ENCODE peak calls at places on chromosomes 12 and 14, in six cellular contexts. One of them, this sample, is unnamed.

GRCh38 chr14:22380511-22381455 is 208.2 kb downstream of the DAD1 start:
- DNase-seq in neural crest cell: no peak
- DNase-seq in activated CD8-positive, alpha-beta T cell treated with anti-CD3 and anti-CD28 coated beads for 36 hours: no peak
- DNase-seq in CD8-positive, alpha-beta T cell: no peak
- DNase-seq in A549: no peak
- DNase-seq in Calu3: no peak
- DNase-seq in this sample: no peak

GRCh38 chr12:45543887-45544286 is 185.6 kb upstream of the ARID2 start:
- DNase-seq in activated CD8-positive, alpha-beta T cell treated with anti-CD3 and anti-CD28 coated beads for 36 hours: peak
- DNase-seq in neural crest cell: peak
- DNase-seq in A549: peak
- DNase-seq in CD8-positive, alpha-beta T cell: peak
- DNase-seq in Calu3: peak
- DNase-seq in this sample: peak

GRCh38 chr14:96117101-96117897 is 78.1 kb downstream of the C14orf132 start:
- DNase-seq in CD8-positive, alpha-beta T cell: no peak
- DNase-seq in neural crest cell: no peak
- DNase-seq in A549: no peak
- DNase-seq in Calu3: no peak
- DNase-seq in activated CD8-positive, alpha-beta T cell treated with anti-CD3 and anti-CD28 coated beads for 36 hours: no peak
- DNase-seq in this sample: no peak

GRCh38 chr12:96434107-96434506 is 33.9 kb upstream of the CDK17 start:
- DNase-seq in Calu3: no peak
- DNase-seq in CD8-positive, alpha-beta T cell: peak
- DNase-seq in A549: no peak
- DNase-seq in activated CD8-positive, alpha-beta T cell treated with anti-CD3 and anti-CD28 coated beads for 36 hours: peak
- DNase-seq in neural crest cell: no peak
- DNase-seq in this sample: no peak

GRCh38 chr12:11695321-11695720 is 45.8 kb downstream of the ETV6 start:
- DNase-seq in CD8-positive, alpha-beta T cell: no peak
- DNase-seq in A549: no peak
- DNase-seq in Calu3: no peak
- DNase-seq in activated CD8-positive, alpha-beta T cell treated with anti-CD3 and anti-CD28 coated beads for 36 hours: no peak
- DNase-seq in neural crest cell: no peak
- DNase-seq in this sample: no peak

GRCh38 chr14:39265741-39266588 is 32.2 kb downstream of the MIA2 start:
- DNase-seq in Calu3: no peak
- DNase-seq in A549: no peak
- DNase-seq in neural crest cell: no peak
- DNase-seq in CD8-positive, alpha-beta T cell: no peak
- DNase-seq in activated CD8-positive, alpha-beta T cell treated with anti-CD3 and anti-CD28 coated beads for 36 hours: no peak
- DNase-seq in this sample: no peak

GRCh38 chr12:12333407-12333831 is 16.6 kb downstream of the MANSC1 start:
- DNase-seq in activated CD8-positive, alpha-beta T cell treated with anti-CD3 and anti-CD28 coated beads for 36 hours: no peak
- DNase-seq in Calu3: peak
- DNase-seq in A549: no peak
- DNase-seq in CD8-positive, alpha-beta T cell: no peak
- DNase-seq in neural crest cell: no peak
- DNase-seq in this sample: no peak

GRCh38 chr14:91614187-91614586 is 104.1 kb upstream of the PPP4R3A start:
- DNase-seq in CD8-positive, alpha-beta T cell: no peak
- DNase-seq in A549: no peak
- DNase-seq in activated CD8-positive, alpha-beta T cell treated with anti-CD3 and anti-CD28 coated beads for 36 hours: no peak
- DNase-seq in neural crest cell: no peak
- DNase-seq in Calu3: no peak
- DNase-seq in this sample: no peak

GRCh38 chr14:93317836-93318807 is 14.7 kb downstream of the BTBD7 start:
- DNase-seq in activated CD8-positive, alpha-beta T cell treated with anti-CD3 and anti-CD28 coated beads for 36 hours: no peak
- DNase-seq in CD8-positive, alpha-beta T cell: no peak
- DNase-seq in Calu3: peak
- DNase-seq in A549: peak
- DNase-seq in neural crest cell: no peak
- DNase-seq in this sample: no peak

GRCh38 chr12:110343921-110344555 is 59.5 kb downstream of the ANAPC7 start:
- DNase-seq in activated CD8-positive, alpha-beta T cell treated with anti-CD3 and anti-CD28 coated beads for 36 hours: no peak
- DNase-seq in A549: no peak
- DNase-seq in Calu3: no peak
- DNase-seq in neural crest cell: no peak
- DNase-seq in CD8-positive, alpha-beta T cell: no peak
- DNase-seq in this sample: no peak

GRCh38 chr14:61552196-61552595 is 143.1 kb upstream of the HIF1A start:
- DNase-seq in activated CD8-positive, alpha-beta T cell treated with anti-CD3 and anti-CD28 coated beads for 36 hours: no peak
- DNase-seq in neural crest cell: no peak
- DNase-seq in Calu3: no peak
- DNase-seq in CD8-positive, alpha-beta T cell: no peak
- DNase-seq in A549: no peak
- DNase-seq in this sample: no peak

GRCh38 chr14:30655124-30655523 is 33.0 kb downstream of the SCFD1 start:
- DNase-seq in activated CD8-positive, alpha-beta T cell treated with anti-CD3 and anti-CD28 coated beads for 36 hours: no peak
- DNase-seq in CD8-positive, alpha-beta T cell: no peak
- DNase-seq in A549: no peak
- DNase-seq in Calu3: no peak
- DNase-seq in neural crest cell: no peak
- DNase-seq in this sample: no peak

GRCh38 chr12:2113501-2113912 is 60.7 kb downstream of the CACNA1C start:
- DNase-seq in A549: no peak
- DNase-seq in neural crest cell: no peak
- DNase-seq in CD8-positive, alpha-beta T cell: no peak
- DNase-seq in Calu3: no peak
- DNase-seq in activated CD8-positive, alpha-beta T cell treated with anti-CD3 and anti-CD28 coated beads for 36 hours: no peak
- DNase-seq in this sample: no peak

DNA sequence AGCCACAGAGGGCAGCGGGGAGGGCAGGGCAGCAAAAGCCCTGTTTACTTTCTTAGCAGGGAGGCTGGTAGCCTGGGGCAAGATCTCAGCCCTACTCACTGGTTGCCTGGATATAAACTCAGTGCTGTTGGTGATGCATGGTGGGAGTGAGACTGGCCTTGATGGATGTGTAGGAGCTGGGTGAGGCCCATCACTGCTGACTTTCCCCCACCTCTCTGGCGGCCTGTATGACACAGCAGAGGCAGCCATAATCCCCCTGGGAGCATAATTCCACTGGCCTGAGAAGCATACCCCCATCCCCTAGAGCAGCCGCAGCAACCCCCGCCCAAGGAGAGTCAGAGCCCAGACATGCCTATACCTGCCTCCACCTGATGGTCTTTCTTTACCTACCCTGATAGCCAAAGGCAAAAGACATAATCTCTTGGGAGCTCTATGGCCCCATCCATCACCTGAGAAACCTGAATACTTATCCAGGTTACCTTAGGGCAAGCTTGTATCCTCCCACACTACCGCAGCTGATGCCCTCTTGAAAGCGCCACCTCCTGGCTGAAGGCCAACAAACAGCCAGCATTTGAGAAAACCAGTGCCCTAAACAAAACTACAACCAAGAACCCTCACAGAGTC is 59.3 kb downstream of the DNAI7 start:
- DNase-seq in CD8-positive, alpha-beta T cell: no peak
- DNase-seq in Calu3: no peak
- DNase-seq in neural crest cell: no peak
- DNase-seq in A549: no peak
- DNase-seq in activated CD8-positive, alpha-beta T cell treated with anti-CD3 and anti-CD28 coated beads for 36 hours: peak
- DNase-seq in this sample: no peak
- TF ChIP-seq CTCF in CD8-positive, alpha-beta T cell: no peak
- TF ChIP-seq CTCF in Calu3: no peak
- TF ChIP-seq CTCF in neural crest cell: peak
- TF ChIP-seq CTCF in A549: no peak
- TF ChIP-seq CTCF in activated CD8-positive, alpha-beta T cell treated with anti-CD3 and anti-CD28 coated beads for 36 hours: no peak
- TF ChIP-seq CTCF in this sample: no peak

GRCh38 chr12:32893458-32893857 is 3.1 kb downstream of the PKP2 start:
- DNase-seq in CD8-positive, alpha-beta T cell: no peak
- DNase-seq in A549: no peak
- DNase-seq in activated CD8-positive, alpha-beta T cell treated with anti-CD3 and anti-CD28 coated beads for 36 hours: no peak
- DNase-seq in neural crest cell: no peak
- DNase-seq in Calu3: no peak
- DNase-seq in this sample: no peak

GRCh38 chr12:32895688-32896437 is 714 bp downstream of the PKP2 start:
- DNase-seq in neural crest cell: no peak
- DNase-seq in activated CD8-positive, alpha-beta T cell treated with anti-CD3 and anti-CD28 coated beads for 36 hours: peak
- DNase-seq in CD8-positive, alpha-beta T cell: no peak
- DNase-seq in Calu3: peak
- DNase-seq in A549: peak
- DNase-seq in this sample: peak

GRCh38 chr12:32896438-32897275 is at the start of gene PKP2:
- DNase-seq in Calu3: peak
- DNase-seq in CD8-positive, alpha-beta T cell: peak
- DNase-seq in A549: peak
- DNase-seq in activated CD8-positive, alpha-beta T cell treated with anti-CD3 and anti-CD28 coated beads for 36 hours: peak
- DNase-seq in neural crest cell: peak
- DNase-seq in this sample: peak

GRCh38 chr12:32893008-32893407 is 3.6 kb downstream of the PKP2 start:
- DNase-seq in neural crest cell: no peak
- DNase-seq in CD8-positive, alpha-beta T cell: no peak
- DNase-seq in Calu3: no peak
- DNase-seq in activated CD8-positive, alpha-beta T cell treated with anti-CD3 and anti-CD28 coated beads for 36 hours: no peak
- DNase-seq in A549: no peak
- DNase-seq in this sample: no peak

DNA sequence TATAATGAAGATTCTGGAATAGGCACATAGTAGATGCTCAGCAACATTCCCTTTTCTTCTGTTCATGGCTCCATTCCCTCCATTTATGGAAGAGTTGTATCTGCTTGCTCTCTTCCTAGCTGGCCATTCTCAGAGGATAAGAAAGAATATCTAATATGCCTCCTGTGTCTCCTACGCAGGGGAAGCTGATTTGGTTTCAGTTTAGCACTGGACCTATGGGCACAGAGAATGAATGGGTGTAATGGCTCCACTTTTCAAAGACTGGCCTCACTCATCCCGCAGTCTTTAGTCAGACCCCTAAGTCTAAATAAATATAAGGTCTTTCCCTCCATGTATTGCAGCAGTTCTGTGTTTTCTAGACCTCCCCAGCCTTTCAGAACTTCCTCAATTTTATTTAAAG is 2.0 kb downstream of the PKP2 start:
- DNase-seq in neural crest cell: no peak
- DNase-seq in CD8-positive, alpha-beta T cell: no peak
- DNase-seq in A549: no peak
- DNase-seq in Calu3: no peak
- DNase-seq in activated CD8-positive, alpha-beta T cell treated with anti-CD3 and anti-CD28 coated beads for 36 hours: no peak
- DNase-seq in this sample: no peak
- TF ChIP-seq CTCF in neural crest cell: no peak
- TF ChIP-seq CTCF in CD8-positive, alpha-beta T cell: no peak
- TF ChIP-seq CTCF in A549: no peak
- TF ChIP-seq CTCF in Calu3: no peak
- TF ChIP-seq CTCF in activated CD8-positive, alpha-beta T cell treated with anti-CD3 and anti-CD28 coated beads for 36 hours: no peak
- TF ChIP-seq CTCF in this sample: no peak

GRCh38 chr12:121299662-121300061 is 3.2 kb upstream of the CAMKK2 start:
- DNase-seq in neural crest cell: no peak
- DNase-seq in activated CD8-positive, alpha-beta T cell treated with anti-CD3 and anti-CD28 coated beads for 36 hours: no peak
- DNase-seq in A549: no peak
- DNase-seq in Calu3: no peak
- DNase-seq in CD8-positive, alpha-beta T cell: no peak
- DNase-seq in this sample: no peak

GRCh38 chr12:121294151-121294889 is 2.2 kb downstream of the CAMKK2 start:
- DNase-seq in A549: no peak
- DNase-seq in CD8-positive, alpha-beta T cell: no peak
- DNase-seq in activated CD8-positive, alpha-beta T cell treated with anti-CD3 and anti-CD28 coated beads for 36 hours: no peak
- DNase-seq in Calu3: no peak
- DNase-seq in neural crest cell: no peak
- DNase-seq in this sample: no peak

GRCh38 chr12:121295123-121295745 is 1.3 kb downstream of the CAMKK2 start:
- DNase-seq in CD8-positive, alpha-beta T cell: no peak
- DNase-seq in A549: peak
- DNase-seq in activated CD8-positive, alpha-beta T cell treated with anti-CD3 and anti-CD28 coated beads for 36 hours: peak
- DNase-seq in Calu3: peak
- DNase-seq in neural crest cell: peak
- DNase-seq in this sample: no peak

GRCh38 chr12:121295746-121296617 is 527 bp downstream of the CAMKK2 start:
- DNase-seq in A549: peak
- DNase-seq in Calu3: peak
- DNase-seq in CD8-positive, alpha-beta T cell: no peak
- DNase-seq in neural crest cell: peak
- DNase-seq in activated CD8-positive, alpha-beta T cell treated with anti-CD3 and anti-CD28 coated beads for 36 hours: no peak
- DNase-seq in this sample: peak

DNA sequence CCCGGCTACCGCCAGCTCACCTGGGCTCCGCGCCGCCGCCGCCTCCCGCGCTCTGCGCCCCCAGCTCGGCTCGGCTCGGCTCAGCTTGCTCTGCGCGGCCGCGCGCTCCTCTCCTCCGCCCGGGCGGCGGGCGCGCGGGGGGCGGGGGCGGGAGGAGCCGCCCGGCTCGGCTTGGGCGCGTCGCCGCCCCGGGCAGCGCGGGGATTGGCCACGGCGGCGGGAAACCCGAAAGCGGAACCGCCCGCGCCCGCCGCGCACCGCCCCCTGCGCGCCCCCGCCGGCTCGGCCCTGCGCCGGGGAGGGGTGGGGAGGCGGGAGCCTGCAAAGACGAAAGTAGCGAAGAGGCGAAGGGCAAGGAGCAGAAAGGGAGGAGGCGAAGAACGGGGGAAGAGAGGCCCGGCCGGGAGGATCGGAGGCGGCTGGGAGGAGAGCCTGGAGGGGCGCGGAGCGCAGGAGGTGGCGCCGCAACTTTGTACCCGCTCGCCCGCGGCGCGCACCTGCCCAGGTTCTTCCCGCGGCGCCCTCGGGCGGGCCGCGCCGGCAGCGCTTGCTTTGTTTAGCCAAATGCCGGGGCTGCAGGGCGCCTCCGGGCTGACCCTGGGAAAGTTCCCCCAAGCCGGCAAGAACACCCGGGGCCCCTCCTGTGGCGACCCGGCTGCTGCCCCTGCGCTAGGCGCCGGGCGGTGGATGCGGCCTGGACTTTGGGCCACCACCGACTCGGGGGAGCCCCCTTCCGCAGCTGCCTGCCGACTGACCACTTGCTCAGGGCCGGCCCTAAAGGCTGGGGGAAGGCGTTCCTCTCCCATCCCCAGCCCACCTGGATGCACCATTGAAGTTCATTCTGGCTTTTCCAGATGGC is at the start of gene CAMKK2:
- DNase-seq in A549: peak
- DNase-seq in Calu3: peak
- DNase-seq in activated CD8-positive, alpha-beta T cell treated with anti-CD3 and anti-CD28 coated beads for 36 hours: peak
- DNase-seq in CD8-positive, alpha-beta T cell: peak
- DNase-seq in neural crest cell: peak
- DNase-seq in this sample: peak
- TF ChIP-seq CTCF in A549: peak
- TF ChIP-seq CTCF in Calu3: no peak
- TF ChIP-seq CTCF in activated CD8-positive, alpha-beta T cell treated with anti-CD3 and anti-CD28 coated beads for 36 hours: peak
- TF ChIP-seq CTCF in CD8-positive, alpha-beta T cell: no peak
- TF ChIP-seq CTCF in neural crest cell: no peak
- TF ChIP-seq CTCF in this sample: peak

DNA sequence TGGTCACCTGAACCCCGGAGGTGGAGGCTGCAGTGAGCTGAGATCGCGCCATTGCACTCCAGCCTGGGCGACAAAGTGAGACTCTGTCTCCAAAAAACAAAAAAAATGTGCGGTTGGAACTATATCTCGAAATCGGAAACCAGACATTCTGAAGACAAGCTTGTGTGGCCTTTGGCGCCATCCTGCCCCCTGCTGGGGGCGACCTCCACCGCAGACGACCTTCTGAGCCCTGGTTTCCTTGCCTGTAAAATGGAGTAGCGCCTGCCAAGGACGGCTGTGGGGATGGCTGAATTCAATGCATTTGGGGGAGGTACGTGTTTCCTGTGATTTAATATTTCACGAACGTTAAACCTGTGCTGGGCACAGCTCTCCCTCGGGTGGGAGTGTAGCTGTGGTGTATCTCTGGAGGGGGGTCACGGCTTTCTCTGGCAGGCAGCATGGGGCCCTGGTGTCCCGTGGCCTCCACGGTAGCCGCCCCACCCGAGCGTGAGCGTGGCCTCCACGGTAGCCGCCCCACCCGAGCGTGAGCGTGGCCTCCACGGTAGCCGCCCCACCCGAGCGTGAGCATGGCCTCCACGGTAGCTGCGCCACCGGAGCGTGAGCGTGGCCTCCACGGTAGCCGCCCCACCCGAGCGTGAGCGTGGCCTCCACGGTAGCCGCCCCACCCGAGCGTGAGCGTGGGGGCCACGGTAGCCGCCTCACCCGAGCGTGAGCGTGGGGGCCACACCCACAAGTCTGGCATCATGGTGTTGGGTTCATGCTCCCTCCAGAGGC is 55.3 kb downstream of the LRCOL1 start:
- DNase-seq in Calu3: no peak
- DNase-seq in neural crest cell: peak
- DNase-seq in activated CD8-positive, alpha-beta T cell treated with anti-CD3 and anti-CD28 coated beads for 36 hours: peak
- DNase-seq in A549: peak
- DNase-seq in CD8-positive, alpha-beta T cell: no peak
- DNase-seq in this sample: no peak
- TF ChIP-seq CTCF in Calu3: peak
- TF ChIP-seq CTCF in neural crest cell: peak
- TF ChIP-seq CTCF in activated CD8-positive, alpha-beta T cell treated with anti-CD3 and anti-CD28 coated beads for 36 hours: peak
- TF ChIP-seq CTCF in A549: peak
- TF ChIP-seq CTCF in CD8-positive, alpha-beta T cell: no peak
- TF ChIP-seq CTCF in this sample: peak